ENCODE peak calls at places on chromosomes 3 and 15, in five cellular contexts. S is uterus; F is endodermal cell; X is activated CD4-positive, alpha-beta T cell treated with anti-CD3 and anti-CD28 coated beads for 48 hours; C is NCI-H2081. R is an unnamed sample.
A peak's percentile ranks its signal among the peaks of the same experiment; 100 is the strongest.

GRCh38 chr3:46228259-46229222 is 13.7 kb upstream of the CCR3 start:
- DNase-seq in C (no peak), X (no peak), S (no peak), F (no peak), R (peak; percentile 80)

GRCh38 chr3:167091186-167091585 is 288.9 kb downstream of the ZBBX start:
- DNase-seq in X (no peak), C (no peak), S (no peak), F (no peak), R (no peak)

GRCh38 chr3:15309662-15310335 is 22.6 kb downstream of the SH3BP5 start:
- DNase-seq in X (peak; percentile 70), S (no peak), C (no peak), F (no peak), R (no peak)

GRCh38 chr3:169112153-169112892 is 551.2 kb downstream of the MECOM start:
- DNase-seq in S (no peak), X (no peak), C (no peak), F (no peak), R (peak; percentile 93)

GRCh38 chr15:100958326-100959065 is 39.3 kb downstream of the LRRK1 start:
- DNase-seq in S (no peak), C (no peak), X (no peak), F (no peak), R (no peak)

GRCh38 chr15:25059698-25060471 is 105.1 kb downstream of the SNRPN start:
- DNase-seq in X (no peak), S (peak; percentile 2), F (peak; percentile 22), C (no peak), R (no peak)

GRCh38 chr3:111712294-111713180 is 117.4 kb upstream of the ZBED2 start:
- DNase-seq in F (no peak), C (peak; percentile 80), S (no peak), X (no peak), R (peak; percentile 94)

GRCh38 chr15:66919421-66919820 is 146.0 kb upstream of the SMAD3 start:
- DNase-seq in F (no peak), X (no peak), C (no peak), S (no peak), R (no peak)

GRCh38 chr3:66744521-66744920 is 243.7 kb upstream of the LRIG1 start:
- DNase-seq in F (no peak), S (no peak), C (no peak), X (no peak), R (no peak)

GRCh38 chr15:92884813-92885461 is 15.2 kb upstream of the CHD2 start:
- DNase-seq in S (no peak), F (no peak), X (no peak), C (no peak), R (peak; percentile 60)

GRCh38 chr3:39501982-39502837 is 34.7 kb downstream of the MOBP start:
- DNase-seq in C (no peak), F (no peak), S (no peak), X (no peak), R (no peak)

GRCh38 chr3:63960048-63960711 is 48.0 kb upstream of the SCAANT1 start:
- DNase-seq in X (no peak), S (peak; percentile 28), C (peak; percentile 36), F (no peak), R (peak; percentile 60)

GRCh38 chr3:129119365-129120100 is 2.1 kb downstream of the RAB43 start:
- DNase-seq in S (no peak), C (no peak), F (peak; percentile 64), X (peak; percentile 36), R (no peak)

GRCh38 chr3:173732237-173732636 is 334.7 kb downstream of the NLGN1 start:
- DNase-seq in F (no peak), X (no peak), C (peak; percentile 40), S (no peak), R (no peak)

GRCh38 chr3:1963896-1964295 is 134.8 kb upstream of the CNTN4 start:
- DNase-seq in C (no peak), S (no peak), F (no peak), X (no peak), R (no peak)

GRCh38 chr3:141652349-141652748 is 85.7 kb upstream of the RNF7 start:
- DNase-seq in C (no peak), X (no peak), S (no peak), F (no peak), R (no peak)

GRCh38 chr3:108297636-108298035 is 1.3 kb downstream of the HHLA2 start:
- DNase-seq in S (no peak), C (no peak), X (no peak), F (no peak), R (no peak)

GRCh38 chr3:142875099-142875498 is 13.8 kb downstream of the PCOLCE2 start:
- DNase-seq in S (no peak), F (no peak), X (no peak), C (no peak), R (no peak)

GRCh38 chr15:95365615-95366107 is 964.8 kb upstream of the NR2F2 start:
- DNase-seq in X (no peak), S (peak; percentile 33), C (no peak), F (no peak), R (no peak)

GRCh38 chr3:55297706-55298105 is 189.4 kb downstream of the WNT5A start:
- DNase-seq in C (no peak), S (no peak), X (no peak), F (no peak), R (peak; percentile 31)

GRCh38 chr15:38021259-38021658 is 86.8 kb downstream of the TMCO5A start:
- DNase-seq in F (no peak), S (no peak), X (no peak), C (no peak), R (no peak)

GRCh38 chr3:65107174-65107573 is 419.4 kb upstream of the ADAMTS9 start:
- DNase-seq in X (no peak), S (no peak), C (no peak), F (no peak), R (peak; percentile 13)

GRCh38 chr3:32018723-32019564 is 37.4 kb downstream of the ZNF860 start:
- DNase-seq in F (no peak), X (no peak), C (peak; percentile 12), S (no peak), R (peak; percentile 54)

GRCh38 chr3:70433091-70433490 is 120.7 kb upstream of the MDFIC2 start:
- DNase-seq in S (no peak), X (no peak), F (no peak), C (no peak), R (no peak)

GRCh38 chr3:14991148-14991742 is 43.9 kb downstream of the NR2C2 start:
- DNase-seq in X (no peak), C (no peak), S (no peak), F (no peak), R (no peak)

GRCh38 chr3:50652709-50653108 is 22.0 kb upstream of the DOCK3 start:
- DNase-seq in F (peak; percentile 89), C (no peak), S (no peak), X (peak; percentile 70), R (peak; percentile 38)

GRCh38 chr3:89560546-89560945 is 453.1 kb downstream of the EPHA3 start:
- DNase-seq in X (no peak), F (no peak), S (no peak), C (no peak), R (peak; percentile 55)

GRCh38 chr3:165133188-165133899 is 55.0 kb upstream of the SI start:
- DNase-seq in X (no peak), F (no peak), C (no peak), S (no peak), R (no peak)

GRCh38 chr3:9876991-9877390 is 3.1 kb downstream of the CIDEC start:
- DNase-seq in C (no peak), S (no peak), F (no peak), X (no peak), R (no peak)

GRCh38 chr15:69885182-69886041 is 212.3 kb downstream of the TLE3 start:
- DNase-seq in S (no peak), X (no peak), C (no peak), F (peak; percentile 73), R (no peak)

GRCh38 chr3:130258532-130258952 is 86.9 kb upstream of the COL6A5 start:
- DNase-seq in C (no peak), F (no peak), S (peak; percentile 61), X (no peak), R (peak; percentile 42)

GRCh38 chr3:10467904-10468610 is 37.3 kb downstream of the ATP2B2 start:
- DNase-seq in X (no peak), C (peak; percentile 50), S (no peak), F (no peak), R (no peak)

R was measured in LHCN-M2.